ENCODE peak calls at places on chromosomes 11 and 22, in four cellular contexts. D, V, G and M are unnamed samples.

GRCh38 chr22:30430933-30431332 is 5.4 kb downstream of the MTFP1 start:
- DNase-seq in V (no peak), D (no peak), G (no peak), M (no peak)

GRCh38 chr22:24555160-24555495 is 190 bp upstream of the GUCD1 start:
- DNase-seq in D (peak), V (peak), G (peak), M (peak)

GRCh38 chr22:36853407-36854099 is 7.3 kb upstream of the NCF4 start:
- DNase-seq in G (peak), D (peak), V (peak), M (peak)

GRCh38 chr22:36565686-36566085 is 36.7 kb upstream of the EIF3D start:
- DNase-seq in V (peak), G (no peak), D (peak), M (no peak)

GRCh38 chr11:112316971-112317370 is 56.3 kb upstream of the PLET1 start:
- DNase-seq in D (no peak), G (peak), V (no peak), M (no peak)

GRCh38 chr11:14764899-14765527 is 121.4 kb downstream of the PDE3B start:
- DNase-seq in D (peak), G (no peak), V (peak), M (no peak)

GRCh38 chr11:6737872-6738466 is 33.8 kb downstream of the OR2AG2 start:
- DNase-seq in G (peak), V (peak), D (peak), M (peak)

GRCh38 chr11:33620423-33621120 is 80.1 kb downstream of the C11orf91 start:
- DNase-seq in V (peak), G (no peak), D (peak), M (no peak)

GRCh38 chr11:134625631-134626030 is 213.6 kb upstream of the B3GAT1 start:
- DNase-seq in G (no peak), D (no peak), V (no peak), M (no peak)

DNA sequence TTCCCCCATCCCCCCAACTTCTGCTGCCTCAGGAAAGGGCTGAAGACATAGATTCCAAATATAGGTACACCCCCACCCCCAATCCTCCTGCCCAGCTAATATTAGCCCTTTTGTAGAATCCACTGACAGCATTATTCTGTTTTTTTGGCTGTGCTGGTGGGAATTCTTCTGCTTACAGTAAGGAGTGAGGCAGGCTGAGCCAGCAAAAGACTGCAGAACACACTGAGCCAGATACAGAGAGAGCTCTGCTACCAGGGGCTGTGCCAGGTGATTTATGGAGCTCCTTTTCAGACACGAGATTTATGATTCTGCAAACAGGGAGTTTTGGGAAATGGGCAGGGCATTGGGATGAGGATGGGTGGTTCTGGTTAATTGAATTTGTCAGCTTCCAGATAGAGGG is 163.9 kb downstream of the TENM4 start:
- DNase-seq in V (no peak), G (no peak), D (no peak), M (peak)
- H2AFZ ChIP-seq in V (no peak), G (no peak), D (no peak), M (no peak)

GRCh38 chr11:794766-795637 is 3.1 kb downstream of the SLC25A22 start:
- DNase-seq in V (no peak), G (no peak), D (peak), M (no peak)
- H3K4me3 ChIP-seq in V (peak), G (peak), D (peak), M (no peak)

DNA sequence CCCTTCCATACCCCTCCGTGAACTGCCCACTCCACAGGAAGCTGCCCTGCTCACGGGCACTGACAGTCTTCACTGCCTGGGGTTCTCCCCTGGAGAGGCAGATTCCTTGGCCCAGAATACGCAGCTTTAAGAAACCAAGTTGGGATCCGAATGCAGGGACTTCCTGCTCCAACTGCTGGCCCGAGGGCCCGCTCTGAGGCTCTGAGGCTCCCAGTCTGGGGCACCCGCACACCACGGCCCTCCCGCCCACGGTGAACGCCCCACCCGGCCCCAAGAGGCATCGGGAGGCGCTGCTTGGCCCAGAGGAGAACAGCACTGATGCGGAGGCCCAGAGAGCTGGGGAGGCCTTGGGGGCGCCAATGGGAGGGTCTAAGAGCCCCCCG is 42.3 kb downstream of the IGF2 start:
- DNase-seq in G (no peak), D (peak), V (no peak), M (no peak)
- H2AFZ ChIP-seq in G (no peak), D (peak), V (no peak), M (peak)

GRCh38 chr22:23156286-23156685 is 11.0 kb downstream of the RAB36 start:
- DNase-seq in G (no peak), D (no peak), V (no peak), M (no peak)
- H3K4me3 ChIP-seq in G (no peak), D (no peak), V (no peak), M (no peak)